ENCODE peak calls at places on chromosomes 13 and 19, in six cellular contexts. T is right lobe of liver, O is heart left ventricle, P is IMR-90, J is stomach, F is uterus. K is an unnamed sample.

GRCh38 chr13:30735025-30735967 is at the start of gene ALOX5AP:
- DNase-seq in T (no peak), O (no peak), P (no peak), J (peak; percentile 33), F (no peak), K (no peak)

GRCh38 chr19:4523306-4524110 is 5.2 kb upstream of the PLIN4 start:
- DNase-seq in T (peak; percentile 74), O (peak; percentile 80), P (peak; percentile 10), J (peak; percentile 69), F (no peak), K (peak; percentile 22)

GRCh38 chr13:52027832-52028231 is 3.3 kb downstream of the UTP14C start:
- DNase-seq in T (no peak), O (no peak), P (no peak), J (no peak), F (no peak), K (no peak)

GRCh38 chr13:22848539-22849052 is 332.2 kb upstream of the SGCG start:
- DNase-seq in T (no peak), O (peak; percentile 47), P (no peak), J (no peak), F (no peak), K (no peak)

GRCh38 chr19:33344210-33344609 is 29.3 kb upstream of the CEBPG start:
- DNase-seq in T (no peak), O (no peak), P (no peak), J (no peak), F (peak; percentile 20), K (no peak)

GRCh38 chr19:35897706-35898451 is 2.5 kb downstream of the NFKBID start:
- DNase-seq in T (no peak), O (no peak), P (no peak), J (no peak), F (no peak), K (no peak)

GRCh38 chr19:46618670-46619231 is 6.1 kb downstream of the PTGIR start:
- DNase-seq in T (no peak), O (peak; percentile 14), P (peak; percentile 37), J (peak; percentile 63), F (no peak), K (no peak)

GRCh38 chr13:106151056-106151699 is 384.3 kb downstream of the EFNB2 start:
- DNase-seq in T (no peak), O (no peak), P (peak; percentile 84), J (no peak), F (no peak), K (no peak)

GRCh38 chr13:97108535-97108910 is 113.6 kb upstream of the MBNL2 start:
- DNase-seq in T (no peak), O (no peak), P (peak; percentile 49), J (no peak), F (peak; percentile 33), K (no peak)

GRCh38 chr19:15437355-15438123 is 12.2 kb downstream of the WIZ start:
- DNase-seq in T (no peak), O (no peak), P (peak; percentile 74), J (peak; percentile 35), F (peak; percentile 43), K (no peak)

GRCh38 chr13:110412132-110412912 is 105.2 kb downstream of the COL4A2 start:
- DNase-seq in T (peak; percentile 79), O (peak; percentile 88), P (peak; percentile 100), J (peak; percentile 74), F (peak; percentile 96), K (peak; percentile 97)

GRCh38 chr19:58568731-58569130 is 4.4 kb downstream of the MZF1 start:
- DNase-seq in T (no peak), O (no peak), P (no peak), J (no peak), F (peak; percentile 7), K (peak; percentile 69)

GRCh38 chr13:60329221-60329983 is 67.6 kb upstream of the TDRD3 start:
- DNase-seq in T (no peak), O (no peak), P (peak; percentile 16), J (peak; percentile 34), F (no peak), K (no peak)

GRCh38 chr19:12975221-12975756 is 5.9 kb downstream of the DAND5 start:
- DNase-seq in T (no peak), O (no peak), P (no peak), J (no peak), F (no peak), K (no peak)

GRCh38 chr19:4362871-4363545 is 19.6 kb downstream of the MPND start:
- DNase-seq in T (no peak), O (no peak), P (no peak), J (no peak), F (no peak), K (peak; percentile 83)

GRCh38 chr13:94031609-94032008 is 447.9 kb downstream of the DCT start:
- DNase-seq in T (no peak), O (no peak), P (peak; percentile 8), J (no peak), F (no peak), K (no peak)

GRCh38 chr13:49540552-49540951 is 44.8 kb downstream of the PHF11 start:
- DNase-seq in T (no peak), O (no peak), P (peak; percentile 62), J (no peak), F (peak; percentile 85), K (no peak)

GRCh38 chr19:18419195-18419698 is at the start of gene SSBP4:
- DNase-seq in T (peak; percentile 80), O (peak; percentile 88), P (peak; percentile 70), J (peak; percentile 76), F (peak; percentile 62), K (no peak)

GRCh38 chr13:59776924-59777690 is 386.6 kb downstream of the DIAPH3 start:
- DNase-seq in T (no peak), O (no peak), P (peak; percentile 90), J (no peak), F (no peak), K (no peak)

GRCh38 chr19:41606215-41606837 is 20.5 kb downstream of the CEACAM4 start:
- DNase-seq in T (no peak), O (no peak), P (no peak), J (peak; percentile 11), F (no peak), K (peak; percentile 49)

GRCh38 chr19:29564574-29565005 is 38.8 kb downstream of the VSTM2B start:
- DNase-seq in T (no peak), O (no peak), P (no peak), J (no peak), F (no peak), K (peak; percentile 56)

GRCh38 chr19:28497137-28497536 is 715.8 kb downstream of the UQCRFS1 start:
- DNase-seq in T (no peak), O (no peak), P (no peak), J (no peak), F (no peak), K (no peak)

GRCh38 chr19:540867-541637 is 2.8 kb upstream of the GZMM start:
- DNase-seq in T (peak; percentile 19), O (no peak), P (no peak), J (no peak), F (no peak), K (no peak)

GRCh38 chr13:112441779-112442310 is 65.7 kb downstream of the SPACA7 start:
- DNase-seq in T (no peak), O (no peak), P (no peak), J (no peak), F (no peak), K (peak; percentile 69)

GRCh38 chr13:69910800-69911199 is 196.8 kb upstream of the ATXN8OS start:
- DNase-seq in T (no peak), O (no peak), P (no peak), J (no peak), F (no peak), K (no peak)

GRCh38 chr13:69912576-69913074 is 195.0 kb upstream of the ATXN8OS start:
- DNase-seq in T (no peak), O (no peak), P (no peak), J (no peak), F (no peak), K (no peak)
- TF ChIP-seq CTCF in T (no peak), O (no peak), P (no peak), J (no peak), F (no peak), K (no peak)

DNA sequence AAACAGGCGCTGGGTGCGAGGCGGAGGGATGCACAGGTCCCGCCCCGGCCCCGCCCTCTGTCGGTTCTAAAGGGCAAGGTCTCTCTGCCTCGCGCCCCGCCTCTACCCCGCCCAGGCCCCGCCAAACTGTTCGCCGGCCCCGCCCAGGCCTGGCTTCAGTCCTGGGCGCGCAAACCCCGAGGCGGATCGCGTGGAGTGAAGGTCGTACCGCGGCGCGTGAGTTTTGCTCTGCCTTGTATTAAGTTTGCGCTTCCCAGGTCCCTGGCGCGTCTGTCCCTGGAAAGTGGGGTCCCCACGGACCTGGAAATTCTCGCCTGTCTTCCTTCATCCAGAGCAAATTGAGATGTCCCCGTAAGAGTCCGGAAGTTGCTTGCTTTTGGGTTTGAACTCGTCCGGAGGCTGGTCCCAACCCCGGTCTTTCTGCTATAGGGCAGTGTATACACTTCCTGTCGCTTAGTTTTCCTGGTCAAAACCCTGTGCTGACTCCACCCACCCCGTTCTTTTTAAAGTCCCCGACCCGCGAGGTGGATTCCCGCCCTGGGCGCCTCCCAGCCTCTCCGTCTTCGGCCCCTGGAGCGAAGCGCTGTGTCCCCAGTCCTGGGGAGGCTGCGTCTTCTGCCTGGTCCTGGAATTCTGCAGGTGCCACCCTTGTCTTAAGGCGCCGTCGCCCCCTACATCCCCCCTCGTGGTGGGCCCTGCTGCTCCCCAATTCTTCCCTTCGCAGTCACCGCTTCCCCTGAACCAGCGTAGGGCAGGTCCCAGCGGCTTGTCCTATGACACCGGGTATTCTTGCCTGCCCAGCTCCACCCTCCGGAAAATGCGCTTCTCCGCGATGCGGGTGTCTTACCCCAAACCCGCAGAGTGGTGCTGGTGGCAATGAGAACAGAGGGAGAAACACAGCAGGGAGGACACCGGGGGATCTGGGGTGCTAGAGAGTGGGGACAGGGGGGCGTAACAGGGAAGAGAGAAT is 8.6 kb downstream of the ZNF808 start:
- DNase-seq in T (peak; percentile 77), O (peak; percentile 95), P (peak; percentile 61), J (peak; percentile 74), F (peak; percentile 89), K (peak; percentile 97)
- TF ChIP-seq POLR2A in T (no peak), O (peak; percentile 26), P (no peak), J (no peak), F (no peak), K (no peak)

GRCh38 chr19:17125728-17126677 is 50.4 kb downstream of the MYO9B start:
- DNase-seq in T (peak; percentile 67), O (peak; percentile 83), P (peak; percentile 25), J (peak; percentile 47), F (no peak), K (peak; percentile 62)
- H3K4me3 ChIP-seq in T (no peak overlapping the region), O (no peak overlapping the region), P (no peak overlapping the region), J (no peak overlapping the region), F (no peak overlapping the region), K (no peak overlapping the region)

DNA sequence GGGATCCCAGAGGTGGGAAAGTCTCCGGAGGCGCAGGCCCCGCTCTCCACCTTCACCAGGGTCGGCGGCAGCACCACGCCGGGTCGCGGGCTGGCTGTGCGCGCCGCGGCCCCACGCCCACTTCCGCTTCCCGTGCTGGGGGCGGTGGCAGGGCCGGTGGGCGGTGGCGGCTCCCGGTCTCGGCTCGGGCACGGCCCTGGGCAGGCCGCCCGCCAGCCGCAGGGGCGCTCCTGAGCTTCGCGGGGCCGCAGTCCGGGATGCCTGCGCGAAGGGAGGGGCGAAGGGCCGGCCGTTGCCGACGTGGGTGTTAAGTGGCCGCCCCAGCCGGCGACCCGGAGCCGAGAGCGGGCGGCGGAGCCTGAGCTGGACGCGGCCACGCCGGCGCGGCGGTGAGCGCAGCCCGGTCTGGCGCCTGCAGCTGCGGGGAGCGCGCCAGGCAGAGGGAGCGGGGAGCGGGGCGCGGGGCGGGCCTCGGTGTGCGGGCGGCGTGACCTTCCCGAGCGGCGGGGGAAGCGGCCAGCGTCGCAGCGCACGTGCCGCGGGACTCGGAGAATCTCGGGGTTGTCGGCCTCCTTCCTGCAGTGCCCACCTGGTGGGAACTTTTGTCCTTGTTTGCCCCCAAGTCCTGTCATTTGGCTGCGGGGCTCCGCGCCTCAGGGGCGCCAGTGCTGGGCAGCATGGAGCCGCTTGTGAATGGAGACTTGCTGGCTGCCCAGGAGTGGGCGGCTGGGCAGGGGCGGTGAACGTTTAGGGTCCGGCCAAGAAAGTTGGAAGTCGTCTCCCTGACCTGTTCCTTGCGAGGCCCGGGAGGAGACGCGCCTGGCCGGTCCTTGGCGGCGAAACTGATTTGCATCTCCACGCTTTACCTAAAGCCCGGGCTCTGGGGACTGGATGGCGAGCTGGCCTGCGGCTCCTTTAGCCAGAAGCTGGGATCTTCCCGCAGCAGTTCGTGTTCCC is at the start of gene SLC25A15:
- DNase-seq in T (peak; percentile 92), O (peak; percentile 90), P (peak; percentile 72), J (peak; percentile 87), F (peak; percentile 59), K (peak; percentile 92)
- TF ChIP-seq CTCF in T (peak; percentile 26), O (peak; percentile 18), P (peak; percentile 43), J (no peak), F (peak; percentile 43), K (no peak)